ENCODE peak calls at places on chromosomes 1 and 21, in nine cellular contexts. P, N, V, E, R, Y, C, M and L are unnamed samples.
A peak's percentile ranks its signal among the peaks of the same experiment; 100 is the strongest.

GRCh38 chr1:10905841-10906655 is 106.4 kb upstream of the TARDBP start:
- DNase-seq in P (no peak), N (no peak), V (no peak), E (no peak), R (no peak), Y (no peak), C (no peak), M (no peak), L (no peak)

GRCh38 chr1:46289976-46290375 is 13.4 kb downstream of the LRRC41 start:
- DNase-seq in P (peak; percentile 23), N (no peak), V (no peak), E (no peak), R (no peak), Y (no peak), C (no peak), M (no peak), L (no peak)

GRCh38 chr1:151340870-151341754 is 5.9 kb downstream of the RFX5 start:
- DNase-seq in P (peak; percentile 87), N (peak; percentile 68), V (no peak), E (peak; percentile 78), R (peak; percentile 89), Y (peak; percentile 51), C (no peak), M (no peak), L (peak; percentile 62)

GRCh38 chr1:115949156-115949555 is 27.2 kb upstream of the SLC22A15 start:
- DNase-seq in P (peak; percentile 51), N (no peak), V (no peak), E (peak; percentile 62), R (no peak), Y (no peak), C (no peak), M (no peak), L (no peak)

GRCh38 chr1:186502087-186502486 is 41.2 kb upstream of the PDC start:
- DNase-seq in P (peak; percentile 60), N (no peak), V (no peak), E (no peak), R (no peak), Y (no peak), C (no peak), M (no peak), L (no peak)

GRCh38 chr21:38505654-38506523 is 7.6 kb upstream of the ERG start:
- DNase-seq in P (peak; percentile 73), N (peak; percentile 43), V (no peak), E (peak; percentile 81), R (peak; percentile 48), Y (no peak), C (no peak), M (no peak), L (peak; percentile 55)

GRCh38 chr1:93015590-93015989 is 54.3 kb upstream of the DIPK1A start:
- DNase-seq in P (peak; percentile 65), N (no peak), V (no peak), E (peak; percentile 55), R (no peak), Y (no peak), C (no peak), M (no peak), L (no peak)

GRCh38 chr1:48683878-48684277 is 92.8 kb downstream of the BEND5 start:
- DNase-seq in P (no peak), N (no peak), V (no peak), E (no peak), R (no peak), Y (no peak), C (no peak), M (no peak), L (no peak)

GRCh38 chr1:221740260-221740830 is 1.5 kb downstream of the DUSP10 start:
- DNase-seq in P (no peak), N (no peak), V (no peak), E (no peak), R (no peak), Y (no peak), C (no peak), M (no peak), L (no peak)

GRCh38 chr1:81410351-81410750 is 390.4 kb upstream of the ADGRL2 start:
- DNase-seq in P (no peak), N (no peak), V (no peak), E (no peak), R (no peak), Y (no peak), C (no peak), M (no peak), L (no peak)

GRCh38 chr1:206803221-206803730 is 31.0 kb upstream of the IL10 start:
- DNase-seq in P (no peak), N (no peak), V (peak; percentile 20), E (no peak), R (peak; percentile 27), Y (no peak), C (no peak), M (no peak), L (no peak)

GRCh38 chr1:67162954-67163353 is 3.3 kb upstream of the IL23R start:
- DNase-seq in P (peak; percentile 51), N (no peak), V (no peak), E (peak; percentile 98), R (no peak), Y (no peak), C (no peak), M (no peak), L (no peak)

DNA sequence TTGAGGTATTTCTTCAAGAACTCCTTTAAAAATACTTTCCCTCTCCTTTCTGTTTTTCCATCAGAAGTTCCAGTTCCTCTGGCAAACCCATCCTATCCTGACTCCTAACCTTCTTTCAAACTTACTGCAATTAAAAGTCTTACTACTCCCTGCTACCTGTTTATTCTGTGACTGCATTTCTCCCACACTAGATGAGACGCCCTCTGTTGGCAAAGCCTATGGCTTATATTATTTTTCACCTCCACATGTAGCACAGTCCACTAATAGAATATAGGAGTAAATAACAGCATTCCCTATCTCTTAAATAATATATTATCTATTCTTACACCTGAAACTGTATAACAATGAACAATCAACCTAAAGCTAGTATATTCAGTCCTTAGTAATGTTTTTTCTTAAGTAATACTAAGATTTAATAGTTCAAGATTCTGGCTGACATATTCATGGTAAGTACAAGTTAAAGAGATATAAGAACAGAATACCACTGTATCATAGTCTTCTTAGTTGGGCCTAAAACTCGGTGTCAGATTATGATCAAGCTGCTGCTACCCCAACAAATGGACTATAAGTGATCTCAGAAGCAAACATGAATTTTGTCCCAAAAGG is 54.8 kb downstream of the RAB3GAP2 start:
- DNase-seq in P (no peak), N (no peak), V (no peak), E (peak; percentile 42), R (peak; percentile 10), Y (no peak), C (no peak), M (no peak), L (peak; percentile 14)
- TF ChIP-seq CTCF in P (peak; percentile 37), N (peak; percentile 25), V (peak; percentile 6), E (peak; percentile 60), R (peak; percentile 88), Y (no peak), C (peak; percentile 61), M (no peak), L (peak; percentile 32)

DNA sequence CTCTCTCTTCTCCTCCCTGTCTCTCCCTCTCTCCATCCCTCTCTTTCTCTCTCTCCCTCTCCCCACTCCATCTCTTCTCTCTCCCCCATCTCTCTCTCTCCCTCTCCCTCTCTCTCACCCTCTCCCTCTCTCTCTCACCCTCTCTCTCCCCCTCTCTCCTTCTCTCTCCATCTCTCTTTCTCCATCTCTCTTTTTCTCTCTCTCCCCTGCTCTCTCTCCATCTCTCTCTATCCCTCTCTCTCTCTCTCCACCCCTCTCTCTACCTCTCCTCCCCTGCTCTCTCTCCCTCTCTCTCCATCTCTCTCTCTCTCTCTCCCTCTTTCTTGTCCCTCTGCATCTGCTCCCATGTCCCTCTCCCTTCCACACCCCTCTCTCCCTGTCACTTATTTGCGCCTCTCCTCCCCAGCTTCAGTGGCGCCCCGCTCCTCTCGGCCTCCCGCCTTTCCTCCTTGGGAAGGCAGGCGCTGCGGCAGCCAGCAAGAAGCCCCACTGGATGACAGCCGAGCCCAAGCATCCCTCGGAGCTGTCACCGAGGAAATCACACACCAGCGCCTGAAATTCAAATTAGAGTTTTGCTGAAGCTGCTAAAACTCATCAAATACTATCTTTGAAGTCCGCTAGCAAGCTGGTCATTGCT is 15.4 kb upstream of the EPHA8 start:
- DNase-seq in P (no peak), N (no peak), V (no peak), E (no peak), R (no peak), Y (no peak), C (no peak), M (no peak), L (no peak)
- TF ChIP-seq CTCF in P (no peak), N (no peak), V (no peak), E (no peak), R (no peak), Y (no peak), C (no peak), M (no peak), L (no peak)

GRCh38 chr1:212366901-212367300 is 47.8 kb downstream of the PACC1 start:
- DNase-seq in P (peak; percentile 81), N (no peak), V (no peak), E (peak; percentile 17), R (no peak), Y (no peak), C (no peak), M (no peak), L (no peak)

GRCh38 chr1:212364985-212365384 is 49.7 kb downstream of the PACC1 start:
- DNase-seq in P (peak; percentile 12), N (no peak), V (no peak), E (no peak), R (no peak), Y (no peak), C (no peak), M (no peak), L (no peak)

GRCh38 chr1:212367474-212368072 is 47.1 kb downstream of the PACC1 start:
- DNase-seq in P (no peak), N (no peak), V (no peak), E (no peak), R (no peak), Y (no peak), C (no peak), M (no peak), L (no peak)

DNA sequence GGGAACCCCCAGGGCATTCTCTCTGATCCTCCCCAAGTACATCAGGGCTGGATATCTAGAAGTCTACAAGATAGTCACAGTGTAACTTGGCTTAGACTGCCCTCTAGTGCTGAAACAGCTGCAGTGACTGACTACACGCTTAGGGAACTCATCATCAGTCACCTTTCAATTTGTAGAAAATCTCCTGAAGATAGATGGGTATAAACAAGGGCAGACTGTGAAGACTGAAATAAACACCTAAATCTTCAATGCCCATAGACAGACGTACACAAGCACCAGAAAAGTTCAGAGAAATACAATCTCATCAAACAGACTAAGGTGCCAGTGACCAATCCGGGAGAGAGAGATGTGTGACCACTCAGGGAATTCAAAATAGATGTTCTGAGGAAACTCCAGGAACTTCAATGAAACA is 46.6 kb downstream of the PACC1 start:
- DNase-seq in P (peak; percentile 86), N (peak; percentile 28), V (no peak), E (peak; percentile 80), R (peak; percentile 76), Y (peak; percentile 32), C (peak; percentile 48), M (no peak), L (peak; percentile 56)
- TF ChIP-seq CTCF in P (peak; percentile 99), N (peak; percentile 93), V (peak; percentile 65), E (peak; percentile 94), R (peak; percentile 94), Y (peak; percentile 57), C (peak; percentile 86), M (peak; percentile 75), L (peak; percentile 73)

DNA sequence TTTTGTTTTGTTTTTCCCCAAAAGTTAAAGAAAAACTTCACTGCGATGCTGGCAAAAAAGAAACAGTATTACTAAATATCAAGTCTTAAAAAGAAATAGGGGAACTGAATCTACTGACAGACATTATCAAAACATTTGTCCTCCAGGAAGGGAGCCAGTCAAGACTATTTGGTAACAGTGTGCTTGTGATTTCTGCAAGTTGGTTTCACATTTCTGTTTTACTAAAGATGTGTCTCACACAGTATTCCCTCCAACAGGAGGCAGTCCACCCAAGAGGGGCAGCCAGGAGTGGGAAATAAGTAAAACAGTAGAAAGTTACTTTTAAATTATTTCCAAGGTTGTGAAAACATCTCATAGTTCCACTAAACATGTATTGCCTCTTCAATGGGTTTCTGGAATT is 74.4 kb upstream of the SDC3 start:
- DNase-seq in P (peak; percentile 22), N (peak; percentile 24), V (no peak), E (no peak), R (peak; percentile 26), Y (no peak), C (no peak), M (no peak), L (no peak)
- TF ChIP-seq CTCF in P (peak; percentile 16), N (no peak), V (no peak), E (no peak), R (peak; percentile 26), Y (no peak), C (no peak), M (no peak), L (no peak)